ENCODE peak calls at places on chromosome 16, in eight cellular contexts. Y is T follicular helper cell; U is activated T-cell treated with anti-CD3 and anti-CD28 coated beads, Interleukin-2, amount 50 U/mL, for 72 hours; I is iPS DF 6.9; Z is T-helper 17 cell; P is NCI-H1694; J is neural crest cell; M is choroid plexus epithelial cell. K is an unnamed sample.

GRCh38 chr16:75252946-75253911 is 1.8 kb upstream of the BCAR1 start:
- DNase-seq in Y (no peak), Z (no peak), U (no peak), J (no peak), M (peak), I (peak), P (no peak), K (no peak)

GRCh38 chr16:30786115-30786935 is 680 bp downstream of the ZNF629 start:
- DNase-seq in Y (no peak), I (no peak), P (no peak), J (peak), U (peak), Z (no peak), M (peak), K (no peak)

GRCh38 chr16:67910162-67910561 is 17.1 kb downstream of the PSKH1 start:
- DNase-seq in I (no peak), J (no peak), Z (no peak), Y (no peak), U (peak), M (peak), P (peak), K (no peak)

GRCh38 chr16:84281077-84281476 is 13.6 kb upstream of the WFDC1 start:
- DNase-seq in M (peak), I (no peak), Z (no peak), Y (no peak), J (no peak), U (no peak), P (no peak), K (no peak)

GRCh38 chr16:50381679-50382440 is 13.1 kb upstream of the BRD7 start:
- DNase-seq in U (no peak), P (no peak), Y (no peak), J (no peak), Z (no peak), I (no peak), M (no peak), K (no peak)

GRCh38 chr16:70739389-70739788 is 53.5 kb upstream of the MTSS2 start:
- DNase-seq in P (no peak), U (no peak), Z (no peak), Y (no peak), M (no peak), J (no peak), I (no peak), K (no peak)

GRCh38 chr16:31451681-31452351 is 7.5 kb upstream of the ARMC5 start:
- DNase-seq in P (peak), Y (no peak), J (no peak), M (peak), U (no peak), I (no peak), Z (no peak), K (no peak)

GRCh38 chr16:81581107-81581506 is 136.5 kb downstream of the CMIP start:
- DNase-seq in I (no peak), Z (no peak), J (no peak), M (no peak), P (no peak), U (no peak), Y (no peak), K (no peak)

GRCh38 chr16:86598607-86599318 is 20.4 kb downstream of the FOXL1 start:
- DNase-seq in P (no peak), I (no peak), M (no peak), J (no peak), U (no peak), Z (no peak), Y (no peak), K (no peak)

GRCh38 chr16:27174798-27175197 is 28.5 kb upstream of the KDM8 start:
- DNase-seq in Z (no peak), P (no peak), I (no peak), J (no peak), Y (no peak), U (no peak), M (peak), K (no peak)

GRCh38 chr16:842061-842476 is 41.5 kb upstream of the GNG13 start:
- DNase-seq in J (no peak), Z (no peak), U (no peak), Y (no peak), M (peak), I (no peak), P (no peak), K (no peak)

GRCh38 chr16:3094289-3095027 is 4.6 kb downstream of the ZSCAN10 start:
- DNase-seq in U (peak), I (no peak), Z (peak), M (peak), Y (peak), J (no peak), P (peak), K (peak)

GRCh38 chr16:4511441-4512082 is 27.0 kb downstream of the CDIP1 start:
- DNase-seq in M (peak), U (peak), I (peak), Z (no peak), J (peak), Y (no peak), P (peak), K (no peak)